ENCODE peak calls at places on chromosomes 5 and 9, in ten cellular contexts. Y is GM23248; O is T follicular helper cell; Z is DMS53; K is endodermal cell; R is NCI-H345; J is skeletal muscle cell; E is stimulated activated CD8-positive, alpha-beta memory T cell treated with anti-CD3 and anti-CD28 coated beads, Interleukin-4, amount 100 ng/mL, for 24 hours; G is NCI-H774; F is germinal center. I is an unnamed sample.

GRCh38 chr5:95081500-95082355 is 203.2 kb downstream of the MCTP1 start:
- DNase-seq in K (peak), Z (peak), R (no peak), O (no peak), J (peak), Y (peak), G (peak), E (no peak), F (no peak), I (no peak)

GRCh38 chr5:127988149-127988755 is 95.3 kb upstream of the SLC12A2 start:
- DNase-seq in O (no peak), J (peak), Z (peak), K (no peak), E (no peak), G (peak), Y (peak), F (no peak), R (peak), I (no peak)

GRCh38 chr5:122846051-122846567 is 696 bp downstream of the SNX24 start:
- DNase-seq in Y (peak), Z (peak), E (no peak), R (no peak), F (no peak), O (no peak), K (no peak), J (peak), G (no peak), I (no peak)

GRCh38 chr5:1479581-1480188 is 34.4 kb upstream of the SLC6A3 start:
- DNase-seq in F (peak), R (peak), Y (peak), G (no peak), J (peak), K (peak), E (peak), O (peak), Z (peak), I (peak)

GRCh38 chr5:112643339-112643971 is 94.2 kb upstream of the APC start:
- DNase-seq in Z (no peak), R (no peak), F (no peak), E (no peak), G (no peak), Y (no peak), J (no peak), O (no peak), K (no peak), I (no peak)

GRCh38 chr5:76163111-76163628 is 80.0 kb downstream of the SV2C start:
- DNase-seq in G (no peak), E (no peak), K (no peak), F (no peak), Y (no peak), R (no peak), J (no peak), Z (no peak), O (no peak), I (no peak)

GRCh38 chr9:77586591-77586990 is 61.5 kb downstream of the GNA14 start:
- DNase-seq in Z (no peak), Y (no peak), F (no peak), K (no peak), R (no peak), J (no peak), G (no peak), E (no peak), O (no peak), I (no peak)

GRCh38 chr9:16725066-16725465 is 145.4 kb downstream of the BNC2 start:
- DNase-seq in F (no peak), O (no peak), K (no peak), R (no peak), Y (no peak), Z (no peak), E (no peak), G (no peak), J (no peak), I (no peak)

GRCh38 chr5:67858470-67859096 is 357.0 kb upstream of the PIK3R1 start:
- DNase-seq in J (no peak), O (no peak), Z (no peak), Y (no peak), K (no peak), E (no peak), G (no peak), R (no peak), F (no peak), I (no peak)

GRCh38 chr5:146111409-146111808 is 6.0 kb upstream of the PLAC8L1 start:
- DNase-seq in J (no peak), E (no peak), F (no peak), R (no peak), O (no peak), K (no peak), G (no peak), Y (no peak), Z (peak), I (no peak)

GRCh38 chr9:19992556-19992955 is 203.7 kb upstream of the SLC24A2 start:
- DNase-seq in R (no peak), Z (no peak), G (no peak), J (peak), O (no peak), E (no peak), K (no peak), F (no peak), Y (peak), I (no peak)

GRCh38 chr5:115510145-115510640 is 34.4 kb downstream of the FEM1C start:
- DNase-seq in J (no peak), G (no peak), R (no peak), F (no peak), K (no peak), O (no peak), Y (no peak), E (no peak), Z (no peak), I (no peak)

GRCh38 chr5:138489705-138490104 is 24.4 kb downstream of the EGR1 start:
- DNase-seq in G (no peak), R (no peak), O (no peak), K (peak), E (no peak), Y (no peak), J (no peak), Z (no peak), F (no peak), I (no peak)

GRCh38 chr5:170896779-170897178 is 35.0 kb downstream of the RANBP17 start:
- DNase-seq in J (no peak), F (no peak), Z (peak), K (peak), G (no peak), Y (peak), O (no peak), R (no peak), E (no peak), I (no peak)